ENCODE peak calls at places on chromosomes 6 and 20, in six cellular contexts. Z is neuronal stem cell, A is H9, V is H1, B is IMR-90, M is mesendoderm. R is an unnamed sample.

GRCh38 chr6:111238464-111239119 is 151.3 kb downstream of the SLC16A10 start:
- DNase-seq in Z (no peak), A (no peak), V (no peak), B (peak), M (no peak), R (peak)

GRCh38 chr6:41438746-41439145 is 103.3 kb downstream of the NCR2 start:
- DNase-seq in Z (no peak), A (no peak), V (no peak), B (no peak), M (peak), R (no peak)

GRCh38 chr20:32231847-32232246 is 24.2 kb downstream of the POFUT1 start:
- DNase-seq in Z (no peak), A (no peak), V (no peak), B (peak), M (no peak), R (no peak)

GRCh38 chr20:36268501-36269342 is 32.4 kb downstream of the AAR2 start:
- DNase-seq in Z (no peak), A (no peak), V (no peak), B (no peak), M (no peak), R (no peak)

GRCh38 chr6:132131777-132132176 is 180.6 kb upstream of the CCN2 start:
- DNase-seq in Z (no peak), A (no peak), V (no peak), B (peak), M (peak), R (peak)

GRCh38 chr6:82084324-82084920 is 163.1 kb downstream of the IBTK start:
- DNase-seq in Z (no peak), A (no peak), V (no peak), B (no peak), M (no peak), R (no peak)

GRCh38 chr6:159169557-159170332 is 545 bp downstream of the FNDC1 start:
- DNase-seq in Z (peak), A (peak), V (peak), B (peak), M (peak), R (peak)

GRCh38 chr6:12958052-12958706 is 241.6 kb downstream of the PHACTR1 start:
- DNase-seq in Z (no peak), A (no peak), V (no peak), B (no peak), M (peak), R (peak)

GRCh38 chr6:21953831-21954801 is 342.7 kb downstream of the PRL start:
- DNase-seq in Z (no peak), A (no peak), V (no peak), B (peak), M (peak), R (peak)

GRCh38 chr6:128979061-128979460 is 96.1 kb downstream of the LAMA2 start:
- DNase-seq in Z (no peak), A (no peak), V (no peak), B (peak), M (no peak), R (peak)

GRCh38 chr6:52645976-52646375 is 24.9 kb upstream of the TMEM14A start:
- DNase-seq in Z (no peak), A (no peak), V (no peak), B (peak), M (no peak), R (no peak)

GRCh38 chr6:158408552-158409130 is 96.4 kb downstream of the TULP4 start:
- DNase-seq in Z (no peak), A (no peak), V (no peak), B (peak), M (no peak), R (peak)

GRCh38 chr6:69362209-69362608 is 434.6 kb downstream of the LMBRD1 start:
- DNase-seq in Z (no peak), A (no peak), V (no peak), B (no peak), M (no peak), R (no peak)

GRCh38 chr20:2741463-2741862 is 48.9 kb downstream of the EBF4 start:
- DNase-seq in Z (no peak), A (no peak), V (no peak), B (no peak), M (no peak), R (no peak)

GRCh38 chr6:5511924-5512323 is 250.6 kb downstream of the FARS2 start:
- DNase-seq in Z (no peak), A (no peak), V (no peak), B (peak), M (no peak), R (peak)

GRCh38 chr6:1991332-1991878 is 254.0 kb downstream of the GMDS start:
- DNase-seq in Z (no peak), A (no peak), V (no peak), B (no peak), M (no peak), R (no peak)

GRCh38 chr6:105892577-105893262 is 193.4 kb upstream of the PRDM1 start:
- DNase-seq in Z (no peak), A (no peak), V (no peak), B (no peak), M (peak), R (no peak)

GRCh38 chr20:21173496-21174025 is 47.7 kb downstream of the KIZ start:
- DNase-seq in Z (no peak), A (no peak), V (no peak), B (peak), M (no peak), R (no peak)

GRCh38 chr20:44209691-44210421 is 715 bp downstream of the OSER1 start:
- DNase-seq in Z (peak), A (no peak), V (peak), B (peak), M (peak), R (peak)

GRCh38 chr6:131013495-131013894 is 49.5 kb downstream of the EPB41L2 start:
- DNase-seq in Z (no peak), A (no peak), V (no peak), B (peak), M (no peak), R (peak)

GRCh38 chr20:1934578-1935573 is 39.7 kb downstream of the SIRPA start:
- DNase-seq in Z (no peak), A (no peak), V (no peak), B (peak), M (no peak), R (peak)

GRCh38 chr6:155381856-155382690 is 67.8 kb upstream of the TFB1M start:
- DNase-seq in Z (no peak), A (no peak), V (no peak), B (peak), M (peak), R (peak)

GRCh38 chr6:164216839-164217238 is 802.3 kb downstream of the QKI start:
- DNase-seq in Z (no peak), A (no peak), V (no peak), B (no peak), M (no peak), R (no peak)

GRCh38 chr6:31568537-31568961 is 3.5 kb upstream of the LTA start:
- DNase-seq in Z (no peak), A (no peak), V (no peak), B (no peak), M (no peak), R (no peak)

GRCh38 chr6:41028618-41029486 is 10.2 kb downstream of the UNC5CL start:
- DNase-seq in Z (no peak), A (peak), V (no peak), B (no peak), M (peak), R (no peak)

GRCh38 chr20:43916073-43916874 is 1.6 kb downstream of the TOX2 start:
- DNase-seq in Z (no peak), A (no peak), V (no peak), B (no peak), M (peak), R (peak)

GRCh38 chr20:50541606-50542041 is 31.4 kb downstream of the PTPN1 start:
- DNase-seq in Z (no peak), A (no peak), V (no peak), B (no peak), M (no peak), R (no peak)

GRCh38 chr20:46212252-46212651 is 94.1 kb downstream of the CD40 start:
- DNase-seq in Z (no peak), A (no peak), V (no peak), B (no peak), M (no peak), R (no peak)

GRCh38 chr20:57484772-57485171 is 40.2 kb downstream of the CTCFL start:
- DNase-seq in Z (no peak), A (no peak), V (no peak), B (no peak), M (no peak), R (no peak)

GRCh38 chr20:63518946-63519764 is 1.4 kb upstream of the PPDPF start:
- DNase-seq in Z (no peak), A (peak), V (peak), B (no peak), M (no peak), R (no peak)

GRCh38 chr6:20092071-20092566 is 120.2 kb downstream of the MBOAT1 start:
- DNase-seq in Z (peak), A (no peak), V (no peak), B (peak), M (peak), R (peak)

GRCh38 chr6:139743629-139744028 is 369.2 kb upstream of the CITED2 start:
- DNase-seq in Z (no peak), A (no peak), V (no peak), B (peak), M (no peak), R (peak)

GRCh38 chr6:140979642-140980091 is 1153.1 kb upstream of the GJE1 start:
- DNase-seq in Z (no peak), A (no peak), V (no peak), B (peak), M (peak), R (peak)

GRCh38 chr6:144155529-144155928 is 5.2 kb downstream of the STX11 start:
- DNase-seq in Z (no peak), A (no peak), V (no peak), B (no peak), M (no peak), R (no peak)

GRCh38 chr20:21118782-21119181 is 7.1 kb upstream of the KIZ start:
- DNase-seq in Z (no peak), A (no peak), V (no peak), B (no peak), M (no peak), R (no peak)

GRCh38 chr6:1075880-1076279 is 236.0 kb upstream of the FOXQ1 start:
- DNase-seq in Z (no peak), A (no peak), V (no peak), B (no peak), M (no peak), R (no peak)

GRCh38 chr6:136586295-136586694 is 36.1 kb upstream of the MAP7 start:
- DNase-seq in Z (no peak), A (no peak), V (no peak), B (peak), M (no peak), R (peak)

GRCh38 chr6:67683960-67684359 is 951.1 kb upstream of the ADGRB3 start:
- DNase-seq in Z (no peak), A (no peak), V (no peak), B (peak), M (no peak), R (peak)

GRCh38 chr6:13156381-13156780 is 172.0 kb downstream of the TBC1D7 start:
- DNase-seq in Z (no peak), A (no peak), V (no peak), B (no peak), M (no peak), R (no peak)

DNA sequence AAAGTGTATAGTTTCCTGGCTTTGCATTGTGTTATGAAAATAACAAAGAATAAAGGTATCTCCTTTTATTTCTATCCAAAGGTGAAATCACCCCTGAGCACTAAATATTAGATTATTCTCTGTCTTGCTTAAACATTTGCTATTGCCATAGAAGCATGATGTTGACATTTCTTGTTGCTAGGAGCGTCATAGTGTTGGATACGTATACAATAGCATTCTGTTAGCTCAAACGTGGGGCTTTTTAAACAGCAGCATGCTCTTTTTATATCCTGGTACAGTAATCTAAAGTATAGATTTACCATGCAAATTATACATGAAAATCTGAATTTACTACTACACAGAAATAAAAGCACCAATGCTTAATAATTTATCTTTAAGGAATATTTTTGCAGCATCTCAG is 9.7 kb upstream of the HSF2 start:
- DNase-seq in Z (no peak), A (no peak), V (no peak), B (peak), M (peak), R (peak)
- H2BK15ac ChIP-seq in Z (no peak), A (no peak), V (no peak), B (no peak), M (no peak), R (no peak)

GRCh38 chr6:46509063-46509462 is 17.8 kb upstream of the RCAN2 start:
- DNase-seq in Z (no peak), A (no peak), V (no peak), B (no peak), M (no peak), R (no peak)

GRCh38 chr6:46509981-46510510 is 18.8 kb upstream of the RCAN2 start:
- DNase-seq in Z (no peak), A (no peak), V (no peak), B (no peak), M (no peak), R (no peak)

GRCh38 chr6:46513533-46513932 is 22.3 kb upstream of the RCAN2 start:
- DNase-seq in Z (no peak), A (no peak), V (no peak), B (no peak), M (no peak), R (no peak)

GRCh38 chr6:46511320-46511719 is 20.1 kb upstream of the RCAN2 start:
- DNase-seq in Z (no peak), A (no peak), V (no peak), B (no peak), M (no peak), R (no peak)

DNA sequence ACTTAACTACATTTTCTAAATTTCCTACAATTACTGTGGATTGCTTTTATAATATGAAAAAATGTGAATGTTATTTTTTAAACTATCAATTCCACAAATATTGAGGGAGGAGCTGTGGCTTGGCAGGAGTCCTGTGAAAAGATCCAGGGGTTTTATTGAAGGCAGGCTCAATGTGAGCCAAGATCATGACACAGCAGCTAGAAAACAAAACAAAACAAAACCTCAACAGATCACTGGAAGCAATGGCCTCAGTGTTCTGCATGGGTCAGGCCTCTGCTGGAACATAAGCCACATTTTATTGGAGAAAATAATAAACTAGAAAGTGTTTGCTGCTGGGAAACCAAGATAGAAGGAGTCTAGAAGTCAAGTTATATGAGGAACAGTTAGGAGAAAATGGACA is 19.4 kb upstream of the RCAN2 start:
- DNase-seq in Z (no peak), A (no peak), V (no peak), B (no peak), M (no peak), R (peak)
- H3K9ac ChIP-seq in Z (no peak), A (no peak), V (no peak), B (no peak), M (no peak), R (no peak)

DNA sequence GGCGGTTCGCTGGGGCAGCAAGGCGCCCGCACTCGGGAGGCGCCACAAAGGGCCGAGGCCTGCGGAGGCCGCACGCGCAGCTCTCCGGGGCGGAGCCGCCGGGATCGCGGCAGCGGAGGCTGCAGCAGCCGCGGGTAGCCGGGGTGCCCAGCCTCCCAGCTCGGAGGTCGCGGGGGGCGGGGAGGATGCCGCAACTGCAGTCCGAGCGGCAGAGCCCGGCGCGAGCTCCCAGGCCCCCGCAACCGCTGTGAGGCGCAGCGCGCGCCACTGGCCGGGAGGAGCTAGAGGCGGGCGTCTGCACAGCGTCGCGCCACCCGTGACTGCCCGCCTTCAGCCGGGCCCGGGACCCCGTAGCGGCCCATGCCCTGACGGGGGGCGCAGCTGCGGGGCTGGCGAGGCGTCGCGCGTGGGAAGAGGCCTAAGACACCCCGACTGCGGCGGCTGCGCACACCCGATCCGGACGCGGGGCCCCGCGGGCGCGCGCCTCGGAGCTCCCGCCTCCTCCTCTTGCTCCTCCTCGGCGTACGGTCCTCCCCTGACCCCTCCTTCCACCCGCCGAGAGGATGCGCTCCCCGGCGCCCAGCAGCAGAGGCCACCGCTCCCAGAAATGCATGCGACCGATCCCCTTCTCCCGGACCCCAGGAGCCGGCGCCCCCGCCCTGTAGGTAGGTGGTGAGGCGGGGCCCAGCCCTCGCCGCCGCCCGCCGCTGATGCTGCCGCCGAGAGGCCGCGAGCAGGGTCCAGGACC is at the start of gene NCOA7:
- DNase-seq in Z (peak), A (peak), V (peak), B (peak), M (peak), R (peak)
- H2AK5ac ChIP-seq in Z (no peak), A (no peak), V (peak), B (peak), M (no peak), R (no peak)

GRCh38 chr6:167200806-167201205 is 43.0 kb upstream of the GPR31 start:
- DNase-seq in Z (no peak), A (no peak), V (no peak), B (no peak), M (no peak), R (no peak)
- H2BK15ac ChIP-seq in Z (peak), A (no peak), V (no peak), B (no peak), M (no peak), R (no peak)

DNA sequence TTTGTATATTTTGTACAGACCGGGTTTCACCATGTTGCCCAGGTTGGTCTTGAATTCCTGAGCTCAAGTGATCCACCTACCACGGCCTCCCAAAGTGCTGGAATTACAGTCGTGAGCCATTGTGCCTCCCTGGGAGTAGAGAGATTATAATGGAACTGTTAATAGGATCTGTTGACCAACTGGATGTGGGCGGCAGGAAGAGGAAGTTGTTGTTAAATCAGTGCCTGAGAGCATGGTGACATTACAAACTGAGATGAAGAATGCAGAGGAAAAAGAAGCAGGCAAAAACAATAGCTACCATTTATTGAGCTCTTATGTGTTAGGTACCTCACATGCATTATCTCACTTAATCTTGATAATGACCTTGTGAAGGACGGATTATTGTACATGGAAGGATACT is 9.2 kb upstream of the L3MBTL3 start:
- DNase-seq in Z (no peak), A (no peak), V (no peak), B (no peak), M (peak), R (no peak)
- H3K9ac ChIP-seq in Z (no peak), A (no peak), V (no peak), B (no peak), M (no peak), R (no peak)

DNA sequence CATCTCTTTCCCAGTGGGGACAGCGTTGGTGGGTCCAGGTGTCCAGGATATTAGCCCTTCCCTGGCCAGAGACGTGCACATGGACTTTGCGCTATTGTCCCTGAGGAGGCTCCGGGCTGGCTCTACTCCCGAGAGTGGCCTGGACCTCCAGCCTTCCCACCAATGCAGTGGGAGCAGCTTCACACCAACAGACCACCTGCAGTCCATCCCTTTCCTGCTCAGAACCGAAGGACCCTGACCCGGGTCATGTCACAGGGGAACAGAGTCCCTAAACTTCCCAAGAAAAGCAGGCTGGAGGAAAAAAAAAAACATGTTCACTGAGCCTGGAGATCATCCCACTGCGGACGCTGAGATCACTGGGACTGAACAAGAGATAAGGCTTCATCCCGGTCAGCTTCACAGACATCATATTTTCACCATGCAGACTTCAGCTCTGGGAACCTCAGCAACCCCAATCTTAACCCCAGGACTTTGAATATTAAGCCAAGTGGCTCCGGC is 18.3 kb downstream of the ZMYND8 start:
- DNase-seq in Z (no peak), A (no peak), V (no peak), B (no peak), M (no peak), R (no peak)
- H2AK5ac ChIP-seq in Z (no peak), A (no peak), V (no peak), B (peak), M (no peak), R (peak)

R was measured in mesenchymal stem cell.